ENCODE peak calls at places on chromosomes 12 and 14, in eight cellular contexts. D is HCT116, A is A549, G is GM12878, S is K562, V is Panc1, M is HL-60, U is HepG2. O is an unnamed sample.

GRCh38 chr12:292186-292585 is 29.6 kb upstream of the SLC6A13 start:
- DNase-seq in D (no peak), A (no peak), G (no peak), S (no peak), V (no peak), M (no peak), U (no peak), O (no peak)

GRCh38 chr14:52405314-52405713 is 91.2 kb downstream of the PTGER2 start:
- DNase-seq in D (no peak), A (no peak), G (no peak), S (no peak), V (no peak), M (no peak), U (no peak), O (no peak)

GRCh38 chr12:6226701-6227096 is 26.5 kb downstream of the CD9 start:
- DNase-seq in D (no peak), A (no peak), G (no peak), S (no peak), V (no peak), M (no peak), U (no peak), O (no peak)

GRCh38 chr12:4031703-4032291 is 158.6 kb upstream of the PARP11 start:
- DNase-seq in D (no peak), A (peak), G (no peak), S (no peak), V (no peak), M (peak), U (no peak), O (no peak)

GRCh38 chr14:100662850-100663527 is 63.7 kb upstream of the DLK1 start:
- DNase-seq in D (peak), A (peak), G (no peak), S (peak), V (no peak), M (peak), U (peak), O (peak)

GRCh38 chr12:20445693-20446092 is 77.4 kb downstream of the PDE3A start:
- DNase-seq in D (no peak), A (no peak), G (no peak), S (no peak), V (no peak), M (no peak), U (no peak), O (no peak)

GRCh38 chr14:71658261-71658860 is 273.9 kb upstream of the RGS6 start:
- DNase-seq in D (no peak), A (no peak), G (no peak), S (no peak), V (no peak), M (no peak), U (no peak), O (no peak)

GRCh38 chr14:61197416-61197815 is 83.7 kb downstream of the TMEM30B start:
- DNase-seq in D (no peak), A (no peak), G (no peak), S (no peak), V (no peak), M (no peak), U (no peak), O (no peak)

GRCh38 chr12:19841451-19841850 is 402.2 kb downstream of the AEBP2 start:
- DNase-seq in D (no peak), A (no peak), G (no peak), S (no peak), V (no peak), M (no peak), U (no peak), O (no peak)

GRCh38 chr12:132353811-132354210 is 24.4 kb upstream of the GALNT9 start:
- DNase-seq in D (no peak), A (no peak), G (no peak), S (no peak), V (no peak), M (no peak), U (no peak), O (no peak)

GRCh38 chr12:106582661-106583577 is at the start of gene RFX4:
- DNase-seq in D (no peak), A (peak), G (no peak), S (no peak), V (no peak), M (no peak), U (no peak), O (peak)

GRCh38 chr12:3527181-3527580 is 36.2 kb downstream of the PRMT8 start:
- DNase-seq in D (peak), A (no peak), G (no peak), S (no peak), V (no peak), M (no peak), U (no peak), O (no peak)

GRCh38 chr12:124125472-124125871 is 152.5 kb downstream of the ZNF664 start:
- DNase-seq in D (no peak), A (no peak), G (peak), S (no peak), V (no peak), M (no peak), U (no peak), O (no peak)

GRCh38 chr12:121799175-121799841 is 4.5 kb upstream of the SETD1B start:
- DNase-seq in D (peak), A (peak), G (no peak), S (peak), V (no peak), M (no peak), U (peak), O (peak)

GRCh38 chr12:26319511-26319910 is 124.1 kb downstream of the SSPN start:
- DNase-seq in D (no peak), A (no peak), G (no peak), S (no peak), V (no peak), M (no peak), U (peak), O (no peak)

GRCh38 chr12:107884769-107885694 is 110.5 kb downstream of the ASCL4 start:
- DNase-seq in D (peak), A (peak), G (no peak), S (peak), V (no peak), M (no peak), U (peak), O (peak)

GRCh38 chr14:96205059-96205993 is 687 bp downstream of the BDKRB2 start:
- DNase-seq in D (no peak), A (peak), G (no peak), S (no peak), V (no peak), M (no peak), U (no peak), O (no peak)

GRCh38 chr12:132411457-132411856 is 78.5 kb upstream of the FBRSL1 start:
- DNase-seq in D (no peak), A (no peak), G (no peak), S (no peak), V (no peak), M (no peak), U (no peak), O (no peak)

GRCh38 chr12:132466241-132467188 is 23.4 kb upstream of the FBRSL1 start:
- DNase-seq in D (no peak), A (no peak), G (no peak), S (no peak), V (no peak), M (no peak), U (no peak), O (no peak)

GRCh38 chr14:104343690-104344640 is 205.6 kb downstream of the KIF26A start:
- DNase-seq in D (no peak), A (no peak), G (no peak), S (no peak), V (no peak), M (no peak), U (no peak), O (peak)

GRCh38 chr14:69662636-69663321 is 51.4 kb downstream of the SUSD6 start:
- DNase-seq in D (no peak), A (no peak), G (no peak), S (no peak), V (no peak), M (no peak), U (no peak), O (no peak)

GRCh38 chr12:2003676-2004112 is 563 bp downstream of the DCP1B start:
- DNase-seq in D (no peak), A (peak), G (no peak), S (no peak), V (no peak), M (no peak), U (no peak), O (peak)

GRCh38 chr14:38507299-38507698 is 251.4 kb upstream of the CLEC14A start:
- DNase-seq in D (no peak), A (no peak), G (no peak), S (no peak), V (no peak), M (no peak), U (no peak), O (no peak)

GRCh38 chr12:92107621-92108131 is 38.0 kb downstream of the BTG1 start:
- DNase-seq in D (no peak), A (no peak), G (no peak), S (no peak), V (no peak), M (no peak), U (no peak), O (peak)

GRCh38 chr12:5514545-5514944 is 82.6 kb downstream of the NTF3 start:
- DNase-seq in D (no peak), A (no peak), G (no peak), S (no peak), V (no peak), M (no peak), U (no peak), O (no peak)

GRCh38 chr12:52964556-52965336 is 15.8 kb downstream of the KRT18 start:
- DNase-seq in D (no peak), A (no peak), G (no peak), S (no peak), V (no peak), M (no peak), U (no peak), O (peak)

GRCh38 chr12:977163-977562 is 13.9 kb upstream of the ERC1 start:
- DNase-seq in D (no peak), A (no peak), G (no peak), S (no peak), V (no peak), M (no peak), U (no peak), O (peak)

GRCh38 chr14:59267046-59267445 is 78.6 kb downstream of the DAAM1 start:
- DNase-seq in D (no peak), A (no peak), G (no peak), S (no peak), V (no peak), M (no peak), U (no peak), O (no peak)

GRCh38 chr14:80477388-80478160 is 266.3 kb upstream of the DIO2 start:
- DNase-seq in D (no peak), A (no peak), G (no peak), S (no peak), V (no peak), M (no peak), U (no peak), O (no peak)

GRCh38 chr12:25924535-25925001 is 33.9 kb upstream of the RASSF8 start:
- DNase-seq in D (no peak), A (no peak), G (no peak), S (no peak), V (no peak), M (no peak), U (no peak), O (no peak)

GRCh38 chr14:103909531-103910261 is 18.6 kb upstream of the TDRD9 start:
- DNase-seq in D (no peak), A (no peak), G (no peak), S (no peak), V (no peak), M (no peak), U (no peak), O (no peak)

GRCh38 chr12:46455648-46456352 is 83.2 kb upstream of the SLC38A2 start:
- DNase-seq in D (peak), A (no peak), G (no peak), S (no peak), V (no peak), M (no peak), U (peak), O (no peak)

GRCh38 chr12:53803703-53804102 is 51.9 kb upstream of the CISTR start:
- DNase-seq in D (no peak), A (no peak), G (no peak), S (no peak), V (no peak), M (no peak), U (no peak), O (peak)

GRCh38 chr12:3246253-3246652 is 169.1 kb downstream of the TSPAN9 start:
- DNase-seq in D (no peak), A (no peak), G (no peak), S (no peak), V (no peak), M (no peak), U (no peak), O (no peak)

GRCh38 chr12:105983622-105984325 is 155.0 kb downstream of the NUAK1 start:
- DNase-seq in D (no peak), A (no peak), G (no peak), S (no peak), V (no peak), M (no peak), U (no peak), O (no peak)

GRCh38 chr12:118650586-118650960 is 274.2 kb downstream of the SUDS3 start:
- DNase-seq in D (no peak), A (no peak), G (no peak), S (peak), V (no peak), M (no peak), U (no peak), O (no peak)

GRCh38 chr14:70782361-70782760 is 27.0 kb downstream of the MAP3K9 start:
- DNase-seq in D (no peak), A (no peak), G (no peak), S (no peak), V (no peak), M (no peak), U (no peak), O (no peak)

GRCh38 chr14:56065621-56066295 is 52.5 kb upstream of the PELI2 start:
- DNase-seq in D (no peak), A (no peak), G (no peak), S (no peak), V (no peak), M (no peak), U (no peak), O (no peak)
- TF ChIP-seq CTCF in D (no peak), A (no peak), G (no peak), S (no peak), V (no peak), M (no peak), U (no peak), O (no peak)

DNA sequence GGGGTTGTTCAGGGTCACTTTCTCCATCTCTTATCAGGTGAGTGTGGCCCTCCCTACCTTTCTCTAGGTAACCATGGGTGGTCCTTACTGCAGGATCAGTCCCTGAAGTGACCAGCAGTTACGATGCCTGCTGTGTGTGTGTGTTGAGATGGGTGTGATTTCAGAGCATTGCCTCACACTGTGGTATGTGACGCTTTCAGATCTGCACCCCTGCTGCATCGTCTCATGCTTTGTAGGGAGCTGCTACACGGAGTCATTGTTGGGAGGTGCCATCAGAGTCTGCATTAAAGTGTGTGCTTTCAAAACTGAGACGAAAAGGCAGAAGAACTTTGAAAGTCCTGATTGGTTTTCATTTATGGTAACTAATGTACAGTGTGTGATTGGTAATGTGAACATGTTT is 150.4 kb downstream of the PELI2 start:
- DNase-seq in D (no peak), A (no peak), G (no peak), S (no peak), V (no peak), M (no peak), U (no peak), O (peak)
- TF ChIP-seq REST in D (no peak), A (no peak), G (no peak), S (no peak), V (no peak), M (no peak), U (no peak), O (no peak)

DNA sequence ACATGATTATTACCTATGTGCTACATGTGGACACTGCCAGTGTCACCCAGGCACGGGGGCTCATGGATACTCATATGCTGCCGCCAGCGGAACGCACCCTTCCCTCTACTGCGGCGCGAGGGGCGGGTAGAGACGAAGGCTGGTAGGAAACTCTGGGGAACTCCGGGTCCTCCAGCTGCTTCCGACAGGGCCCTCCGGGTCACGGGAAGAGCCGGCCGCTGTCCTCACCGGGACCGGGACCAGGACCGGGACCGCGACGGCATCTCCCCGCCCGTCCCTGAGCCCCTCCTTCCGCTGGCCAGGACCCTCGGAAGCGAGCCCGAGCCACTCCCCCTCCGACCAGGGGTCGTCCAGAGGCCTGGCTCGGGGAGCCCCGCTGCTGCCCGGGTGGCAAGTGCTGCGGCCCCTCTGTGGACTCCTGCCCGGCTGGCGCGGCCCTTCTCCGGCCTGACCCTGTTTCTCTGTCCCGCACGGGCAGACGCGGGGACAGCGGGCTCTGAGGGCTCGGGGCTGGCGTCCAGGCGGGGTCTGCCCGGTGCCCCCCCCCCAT is 209.6 kb downstream of the ADGRD1 start:
- DNase-seq in D (no peak), A (no peak), G (no peak), S (no peak), V (no peak), M (no peak), U (no peak), O (no peak)
- TF ChIP-seq CTCF in D (no peak), A (no peak), G (no peak), S (no peak), V (no peak), M (no peak), U (no peak), O (no peak)

DNA sequence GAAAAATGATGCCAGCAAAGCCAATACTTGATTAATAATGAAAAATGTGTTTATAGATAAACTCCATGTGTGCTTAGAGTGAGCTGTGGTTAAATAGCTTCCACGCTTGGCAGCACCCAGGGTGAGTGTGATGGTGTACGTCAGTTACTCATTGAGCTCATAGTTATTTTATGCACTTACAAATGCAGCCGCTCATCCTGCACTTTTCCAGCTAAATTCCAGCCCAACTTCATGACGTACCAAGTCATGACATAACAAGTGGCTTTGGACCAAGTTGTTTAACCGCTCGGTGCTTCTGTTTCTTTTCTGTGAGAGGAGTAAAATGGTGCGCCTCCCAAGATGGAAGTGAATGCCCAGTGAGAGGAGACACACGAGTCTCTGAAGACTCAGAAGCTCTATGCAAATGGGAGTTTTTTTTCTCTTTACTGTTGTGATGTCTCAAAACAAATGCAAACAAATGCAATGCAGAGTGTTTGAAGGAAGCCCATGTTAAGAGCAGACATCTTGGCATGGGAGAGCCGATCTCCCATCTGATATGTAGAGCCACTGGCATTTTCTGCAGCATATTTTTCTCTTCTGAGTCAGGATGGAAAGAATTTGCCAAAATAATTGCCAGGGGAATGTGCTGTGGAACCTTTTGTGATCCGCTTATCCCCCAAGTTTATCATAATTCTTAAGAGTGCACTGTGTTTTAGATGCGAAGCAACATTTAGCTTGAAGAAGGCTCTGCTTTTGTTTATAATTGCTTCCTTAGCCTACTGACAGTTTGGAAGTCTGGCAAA is 72.2 kb downstream of the FBXW8 start:
- DNase-seq in D (no peak), A (no peak), G (no peak), S (no peak), V (no peak), M (no peak), U (no peak), O (no peak)
- TF ChIP-seq REST in D (no peak), A (no peak), G (no peak), S (no peak), V (no peak), M (no peak), U (no peak), O (no peak)

GRCh38 chr12:117144599-117144998 is 45.4 kb upstream of the TESC start:
- DNase-seq in D (no peak), A (no peak), G (no peak), S (no peak), V (no peak), M (no peak), U (no peak), O (no peak)
- TF ChIP-seq CTCF in D (no peak), A (no peak), G (no peak), S (no peak), V (no peak), M (no peak), U (no peak), O (no peak)

DNA sequence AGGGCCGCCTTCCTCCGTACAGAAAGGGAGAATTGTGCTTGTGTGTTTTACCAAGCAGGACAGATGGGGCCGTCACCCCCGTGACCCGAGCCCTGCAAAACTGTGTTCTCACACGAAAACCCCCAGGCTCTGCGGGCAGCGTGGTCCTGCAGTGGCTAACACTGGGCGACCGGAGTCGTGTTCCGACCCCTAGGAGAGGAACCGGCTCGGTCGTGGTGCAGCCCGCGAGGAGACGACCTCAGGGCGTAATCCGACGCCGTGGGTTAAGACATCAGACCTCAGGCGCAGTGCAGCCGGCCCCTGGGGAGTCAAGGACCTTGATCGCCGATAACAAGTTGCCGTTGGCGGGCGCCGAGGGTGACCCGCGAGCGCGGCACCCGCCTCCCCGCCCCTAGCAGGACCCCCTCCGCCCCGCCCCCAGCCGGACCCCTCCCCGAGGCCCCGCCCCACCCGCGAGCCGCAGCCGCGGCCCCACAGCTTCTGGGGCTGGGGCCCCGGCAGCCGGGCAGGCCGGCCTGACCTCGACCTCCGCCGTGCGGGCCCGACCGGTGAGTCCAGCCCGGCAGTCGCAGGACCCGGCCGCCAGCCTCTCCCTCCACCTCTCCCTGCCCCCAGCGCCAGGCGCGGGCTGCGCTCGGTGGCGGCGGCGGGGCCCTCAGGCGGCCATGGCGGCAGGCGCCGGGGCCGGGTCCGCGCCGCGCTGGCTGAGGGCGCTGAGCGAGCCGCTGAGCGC is at the start of gene CHPT1:
- DNase-seq in D (no peak), A (peak), G (no peak), S (peak), V (no peak), M (peak), U (peak), O (peak)
- TF ChIP-seq REST in D (no peak), A (no peak), G (no peak), S (peak), V (no peak), M (no peak), U (no peak), O (no peak)

O was measured in GM23338.